ENCODE peak calls at places on chromosome 14, in seven cellular contexts. A is GM23248; D is heart right ventricle; F is CD8-positive, alpha-beta memory T cell; U is AG04450; P is psoas muscle; W is OCI-LY7. C is an unnamed sample.

GRCh38 chr14:22849212-22849819 is 12.9 kb downstream of the MMP14 start:
- DNase-seq in A (peak; percentile 83), D (peak; percentile 68), F (no peak), U (no peak), P (peak; percentile 79), W (no peak), C (no peak)

GRCh38 chr14:24806061-24806678 is 172.2 kb upstream of the GZMB start:
- DNase-seq in A (peak; percentile 64), D (peak; percentile 70), F (no peak), U (peak; percentile 4), P (peak; percentile 29), W (peak; percentile 1), C (no peak)

GRCh38 chr14:35374273-35374681 is 30.3 kb downstream of the NFKBIA start:
- DNase-seq in A (peak; percentile 98), D (no peak), F (no peak), U (peak; percentile 88), P (peak; percentile 51), W (no peak), C (no peak)

GRCh38 chr14:95458459-95458858 is 58.0 kb downstream of the SYNE3 start:
- DNase-seq in A (no peak), D (no peak), F (no peak), U (no peak), P (no peak), W (no peak), C (no peak)

GRCh38 chr14:34219661-34220060 is 242.4 kb downstream of the SPTSSA start:
- DNase-seq in A (no peak), D (no peak), F (no peak), U (no peak), P (no peak), W (no peak), C (no peak)

GRCh38 chr14:75831971-75832370 is 149.8 kb downstream of the TGFB3 start:
- DNase-seq in A (peak; percentile 71), D (no peak), F (no peak), U (no peak), P (no peak), W (no peak), C (no peak)

GRCh38 chr14:74888164-74889158 is 6.7 kb downstream of the DLST start:
- DNase-seq in A (peak; percentile 45), D (no peak), F (no peak), U (no peak), P (no peak), W (no peak), C (no peak)

GRCh38 chr14:67557118-67557517 is 24.0 kb downstream of the PLEKHH1 start:
- DNase-seq in A (no peak), D (no peak), F (no peak), U (no peak), P (no peak), W (no peak), C (no peak)

GRCh38 chr14:74018029-74018703 is 922 bp downstream of the ENTPD5 start:
- DNase-seq in A (peak; percentile 81), D (no peak), F (peak; percentile 23), U (no peak), P (no peak), W (no peak), C (no peak)

GRCh38 chr14:54291491-54292191 is 105.2 kb upstream of the CDKN3 start:
- DNase-seq in A (no peak), D (peak; percentile 18), F (no peak), U (no peak), P (no peak), W (no peak), C (no peak)

GRCh38 chr14:70052990-70053389 is 135.8 kb downstream of the SLC8A3 start:
- DNase-seq in A (peak; percentile 56), D (no peak), F (no peak), U (no peak), P (no peak), W (peak; percentile 8), C (no peak)

DNA sequence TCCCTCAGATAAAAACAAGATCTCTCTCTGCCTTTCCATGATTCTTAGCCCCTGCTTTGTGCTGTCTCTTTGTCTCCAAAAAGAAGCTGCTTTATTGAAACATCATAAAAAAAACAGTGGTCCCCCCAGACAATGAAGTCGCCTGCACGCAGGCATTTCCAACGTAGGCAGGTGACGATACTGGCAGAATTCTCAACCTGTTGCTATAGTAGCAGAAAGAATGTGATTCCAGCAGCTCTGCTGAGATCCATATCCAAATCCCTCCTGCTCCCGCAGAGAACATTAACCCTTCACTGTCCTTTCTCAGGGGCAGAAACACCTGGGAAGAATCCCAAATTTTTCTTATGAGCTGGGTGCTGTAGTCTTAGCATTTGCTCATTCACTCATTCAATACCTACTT is 84.8 kb downstream of the STON2 start:
- DNase-seq in A (no peak), D (no peak), F (no peak), U (no peak), P (no peak), W (no peak), C (no peak)
- H3K4me3 ChIP-seq in A (no peak overlapping the region), D (no peak overlapping the region), F (no peak overlapping the region), U (no peak overlapping the region), P (no peak overlapping the region), W (no peak overlapping the region), C (no peak overlapping the region)

GRCh38 chr14:20680843-20681347 is 3.5 kb upstream of the RNASE4 start:
- DNase-seq in A (no peak), D (no peak), F (no peak), U (no peak), P (no peak), W (no peak), C (no peak)
- H3K27ac ChIP-seq in A (peak overlapping the region; percentile 100), D (peak overlapping the region; percentile 100), F (peak overlapping the region; percentile 96), U (peak overlapping the region; percentile 47), P (peak overlapping the region; percentile 99), W (peak overlapping the region; percentile 33), C (peak overlapping the region; percentile 94)

DNA sequence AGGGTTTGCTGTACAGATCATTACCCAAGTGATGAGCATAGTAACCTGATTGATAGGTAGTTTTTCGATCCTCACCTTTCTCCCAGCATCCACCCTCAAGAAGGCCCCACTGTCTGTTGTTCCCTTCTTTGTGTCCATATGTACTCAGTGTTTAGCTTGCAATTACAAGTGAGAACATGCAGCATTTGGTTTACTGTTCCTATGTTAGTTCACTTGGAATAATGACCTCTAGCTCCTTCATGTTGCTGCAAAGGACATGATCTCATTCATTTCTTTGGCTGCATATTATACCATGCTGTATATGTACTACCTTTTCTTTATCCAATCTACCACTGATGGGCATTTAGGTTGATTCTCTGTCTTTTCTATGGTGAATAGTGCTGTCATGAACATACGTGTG is 181.6 kb upstream of the FOXG1 start:
- DNase-seq in A (no peak), D (no peak), F (no peak), U (no peak), P (no peak), W (no peak), C (no peak)
- H3K4me3 ChIP-seq in A (no peak overlapping the region), D (no peak overlapping the region), F (no peak overlapping the region), U (no peak overlapping the region), P (no peak overlapping the region), W (no peak overlapping the region), C (no peak overlapping the region)

GRCh38 chr14:105072381-105072861 is 7.2 kb upstream of the GPR132 start:
- DNase-seq in A (no peak), D (no peak), F (no peak), U (no peak), P (no peak), W (no peak), C (no peak)

GRCh38 chr14:105069887-105070759 is 4.9 kb upstream of the GPR132 start:
- DNase-seq in A (peak; percentile 45), D (peak; percentile 41), F (no peak), U (no peak), P (no peak), W (no peak), C (no peak)

GRCh38 chr14:105070760-105071137 is 5.5 kb upstream of the GPR132 start:
- DNase-seq in A (peak; percentile 59), D (no peak), F (no peak), U (no peak), P (no peak), W (no peak), C (no peak)

GRCh38 chr14:105071942-105072341 is 6.7 kb upstream of the GPR132 start:
- DNase-seq in A (no peak), D (no peak), F (no peak), U (no peak), P (no peak), W (no peak), C (no peak)

DNA sequence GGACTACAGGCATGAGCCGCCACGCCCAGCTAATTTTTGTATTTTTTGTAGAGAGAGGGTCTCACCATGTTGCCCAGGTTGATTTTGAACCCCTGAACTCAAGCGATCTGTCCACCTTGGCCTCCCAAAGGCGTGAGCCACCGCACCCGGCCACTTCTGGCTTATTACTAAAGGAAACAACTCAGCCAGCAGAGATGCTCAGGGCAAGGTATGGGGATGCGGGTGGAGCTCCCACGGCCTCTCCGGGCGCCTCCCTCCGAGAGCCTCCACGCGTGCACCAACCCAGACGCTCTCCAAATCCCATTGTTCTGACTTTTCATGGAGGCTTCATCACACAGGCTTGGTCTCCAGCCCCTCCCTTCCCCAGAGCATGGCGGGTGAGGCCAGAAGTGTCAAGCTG is 6.1 kb upstream of the GPR132 start:
- DNase-seq in A (no peak), D (no peak), F (no peak), U (no peak), P (no peak), W (no peak), C (no peak)
- H3K27ac ChIP-seq in A (no peak overlapping the region), D (peak overlapping the region; percentile 79), F (no peak overlapping the region), U (no peak overlapping the region), P (no peak overlapping the region), W (no peak overlapping the region), C (no peak overlapping the region)

GRCh38 chr14:30872602-30873001 is 1.8 kb upstream of the COCH start:
- DNase-seq in A (no peak), D (no peak), F (no peak), U (no peak), P (no peak), W (no peak), C (no peak)
- H3K4me3 ChIP-seq in A (no peak overlapping the region), D (no peak overlapping the region), F (no peak overlapping the region), U (no peak overlapping the region), P (no peak overlapping the region), W (no peak overlapping the region), C (no peak overlapping the region)

GRCh38 chr14:53149656-53150319 is 3.3 kb downstream of the DDHD1 start:
- DNase-seq in A (no peak), D (no peak), F (no peak), U (no peak), P (no peak), W (peak; percentile 55), C (no peak)

GRCh38 chr14:53148612-53149202 is 4.4 kb downstream of the DDHD1 start:
- DNase-seq in A (peak; percentile 29), D (no peak), F (peak; percentile 30), U (no peak), P (no peak), W (no peak), C (no peak)

GRCh38 chr14:53147893-53148292 is 5.2 kb downstream of the DDHD1 start:
- DNase-seq in A (no peak), D (no peak), F (no peak), U (no peak), P (no peak), W (no peak), C (no peak)

GRCh38 chr14:53146739-53147138 is 6.4 kb downstream of the DDHD1 start:
- DNase-seq in A (no peak), D (no peak), F (no peak), U (no peak), P (no peak), W (no peak), C (no peak)

GRCh38 chr14:53147208-53147607 is 5.9 kb downstream of the DDHD1 start:
- DNase-seq in A (no peak), D (no peak), F (no peak), U (no peak), P (no peak), W (no peak), C (no peak)
- H3K27ac ChIP-seq in A (no peak overlapping the region), D (no peak overlapping the region), F (no peak overlapping the region), U (no peak overlapping the region), P (no peak overlapping the region), W (peak overlapping the region; percentile 59), C (no peak overlapping the region)

GRCh38 chr14:55446833-55447232 is 6.4 kb upstream of the TBPL2 start:
- DNase-seq in A (peak; percentile 93), D (no peak), F (no peak), U (peak; percentile 73), P (no peak), W (no peak), C (no peak)
- H3K4me3 ChIP-seq in A (peak overlapping the region; percentile 19), D (no peak overlapping the region), F (no peak overlapping the region), U (no peak overlapping the region), P (no peak overlapping the region), W (no peak overlapping the region), C (no peak overlapping the region)